ENCODE peak calls at places on chromosomes 6 and 20, in ten cellular contexts. O is smooth muscle cell of the brain vasculature; T is HT1080; W is activated CD8-positive, alpha-beta memory T cell treated with anti-CD3 and anti-CD28 coated beads for 4 hours; D is AG08395; U is KG1; I is heart left ventricle; Y is NCI-H446; Q is uterus; E is NCI-H1930. G is an unnamed sample.

GRCh38 chr20:34579191-34579661 is 20.7 kb downstream of the MAP1LC3A start:
- DNase-seq in O (peak), T (peak), W (no peak), D (peak), U (no peak), I (peak), Y (peak), Q (peak), E (no peak), G (no peak)

GRCh38 chr6:9467746-9468145 is 947.1 kb downstream of the TFAP2A start:
- DNase-seq in O (no peak), T (no peak), W (no peak), D (peak), U (no peak), I (no peak), Y (no peak), Q (no peak), E (no peak), G (no peak)

GRCh38 chr6:16216501-16217155 is 21.8 kb upstream of the GMPR start:
- DNase-seq in O (no peak), T (no peak), W (no peak), D (no peak), U (no peak), I (no peak), Y (peak), Q (no peak), E (no peak), G (no peak)

GRCh38 chr6:25900843-25901242 is 26.8 kb upstream of the SLC17A3 start:
- DNase-seq in O (no peak), T (no peak), W (no peak), D (no peak), U (no peak), I (no peak), Y (no peak), Q (no peak), E (no peak), G (no peak)

GRCh38 chr6:147285087-147285855 is 81.1 kb downstream of the STXBP5 start:
- DNase-seq in O (peak), T (peak), W (no peak), D (peak), U (no peak), I (no peak), Y (peak), Q (no peak), E (peak), G (no peak)

GRCh38 chr6:166743415-166743814 is 116.4 kb upstream of the RPS6KA2 start:
- DNase-seq in O (no peak), T (no peak), W (no peak), D (no peak), U (no peak), I (no peak), Y (no peak), Q (no peak), E (no peak), G (no peak)

GRCh38 chr6:151437401-151437800 is 14.5 kb downstream of the RMND1 start:
- DNase-seq in O (no peak), T (no peak), W (no peak), D (no peak), U (no peak), I (no peak), Y (no peak), Q (no peak), E (no peak), G (no peak)

GRCh38 chr6:114000066-114000465 is 29.1 kb upstream of the HDAC2 start:
- DNase-seq in O (peak), T (peak), W (no peak), D (peak), U (no peak), I (no peak), Y (no peak), Q (no peak), E (no peak), G (no peak)

GRCh38 chr6:167863897-167864296 is 37.2 kb downstream of the AFDN start:
- DNase-seq in O (no peak), T (no peak), W (no peak), D (no peak), U (no peak), I (no peak), Y (no peak), Q (no peak), E (no peak), G (no peak)

GRCh38 chr20:58651548-58651822 is 402 bp downstream of the STX16 start:
- DNase-seq in O (no peak), T (no peak), W (no peak), D (no peak), U (no peak), I (peak), Y (no peak), Q (peak), E (peak), G (no peak)